ENCODE peak calls at places on chromosomes 11 and 22, in eight cellular contexts. S is AG04450; I is prostate gland; Y is stimulated activated CD8-positive, alpha-beta memory T cell treated with anti-CD3 and anti-CD28 coated beads, Interleukin-15, amount 100 ng/mL, for 4 hours; G is lower leg skin; J is HT1080; F is T-helper 9 cell; P is sigmoid colon. A is an unnamed sample.

GRCh38 chr11:10778217-10778970 is 27.3 kb downstream of the CTR9 start:
- DNase-seq in S (peak), I (no peak), Y (no peak), G (peak), J (no peak), F (no peak), P (peak), A (peak)

GRCh38 chr22:28019881-28020861 is 101.1 kb upstream of the PITPNB start:
- DNase-seq in S (no peak), I (peak), Y (peak), G (peak), J (peak), F (peak), P (peak), A (no peak)

GRCh38 chr11:20493340-20493739 is 105.8 kb downstream of the PRMT3 start:
- DNase-seq in S (no peak), I (no peak), Y (no peak), G (no peak), J (no peak), F (no peak), P (no peak), A (no peak)

GRCh38 chr11:114172871-114173444 is 113.4 kb downstream of the ZBTB16 start:
- DNase-seq in S (no peak), I (no peak), Y (no peak), G (no peak), J (no peak), F (no peak), P (no peak), A (no peak)

GRCh38 chr22:33785283-33785991 is 134.8 kb downstream of the LARGE1 start:
- DNase-seq in S (peak), I (no peak), Y (no peak), G (no peak), J (peak), F (no peak), P (no peak), A (peak)

GRCh38 chr11:88146106-88146505 is 29.1 kb downstream of the RAB38 start:
- DNase-seq in S (no peak), I (no peak), Y (no peak), G (no peak), J (no peak), F (no peak), P (no peak), A (no peak)

GRCh38 chr11:13216019-13217006 is 61.3 kb upstream of the BMAL1 start:
- DNase-seq in S (peak), I (no peak), Y (no peak), G (no peak), J (peak), F (no peak), P (no peak), A (peak)

GRCh38 chr22:22929381-22930221 is 42.0 kb downstream of the IGLL5 start:
- DNase-seq in S (no peak), I (no peak), Y (no peak), G (no peak), J (no peak), F (no peak), P (no peak), A (no peak)

GRCh38 chr11:102807921-102808320 is 10.0 kb upstream of the MMP1 start:
- DNase-seq in S (no peak), I (no peak), Y (no peak), G (no peak), J (peak), F (no peak), P (no peak), A (no peak)

GRCh38 chr11:70764356-70764905 is 366.1 kb downstream of the CTTN start:
- DNase-seq in S (no peak), I (no peak), Y (no peak), G (no peak), J (no peak), F (no peak), P (no peak), A (no peak)

GRCh38 chr11:80096736-80097135 is 655.9 kb upstream of the TENM4 start:
- DNase-seq in S (peak), I (no peak), Y (no peak), G (no peak), J (peak), F (no peak), P (no peak), A (peak)